ENCODE peak calls at places on chromosomes 13 and 19, in nine cellular contexts. X, H, K, Q, V, Y, D, G and T are unnamed samples.

GRCh38 chr19:11420429-11420893 is 1.3 kb upstream of the RGL3 start:
- DNase-seq in Q (no peak), V (no peak), H (no peak), Y (peak; percentile 42), K (no peak), G (no peak), D (peak; percentile 80), X (no peak), T (no peak)

GRCh38 chr13:92806215-92806614 is 420.4 kb upstream of the GPC6 start:
- DNase-seq in G (no peak), D (peak; percentile 20), Y (no peak), X (no peak), K (peak; percentile 12), Q (no peak), V (no peak), H (no peak), T (no peak)

GRCh38 chr19:35783469-35784400 is 8.4 kb downstream of the ARHGAP33 start:
- DNase-seq in K (peak; percentile 20), D (no peak), X (no peak), Y (no peak), G (no peak), H (no peak), V (no peak), Q (no peak), T (no peak)

GRCh38 chr13:30053904-30054303 is 203.5 kb upstream of the UBL3 start:
- DNase-seq in K (no peak), X (no peak), V (no peak), Y (peak; percentile 81), Q (no peak), D (no peak), H (no peak), G (no peak), T (no peak)

GRCh38 chr13:111552891-111553637 is 232.6 kb downstream of the TEX29 start:
- DNase-seq in Q (no peak), K (no peak), G (no peak), X (no peak), D (no peak), Y (no peak), V (no peak), H (no peak), T (no peak)

GRCh38 chr13:48653074-48654054 is at the start of gene CYSLTR2:
- DNase-seq in Y (no peak), G (no peak), D (peak; percentile 49), V (no peak), Q (no peak), H (no peak), X (peak; percentile 80), K (no peak), T (peak; percentile 50)

GRCh38 chr13:102555914-102556553 is 40.8 kb upstream of the TPP2 start:
- DNase-seq in D (peak; percentile 67), H (no peak), V (no peak), K (peak; percentile 81), G (peak; percentile 42), X (peak; percentile 1), Y (peak; percentile 15), Q (no peak), T (peak; percentile 77)

GRCh38 chr13:87128006-87128405 is 543.2 kb upstream of the SLITRK5 start:
- DNase-seq in G (no peak), K (no peak), Q (no peak), V (no peak), Y (peak; percentile 10), X (no peak), D (peak; percentile 53), H (no peak), T (no peak)

GRCh38 chr19:21483589-21484170 is 21.7 kb upstream of the ZNF429 start:
- DNase-seq in H (peak; percentile 74), Y (peak; percentile 58), D (peak; percentile 30), K (peak; percentile 76), X (peak; percentile 3), Q (no peak), V (peak; percentile 77), G (peak; percentile 78), T (no peak)

GRCh38 chr19:28793391-28794168 is 419.4 kb downstream of the UQCRFS1 start:
- DNase-seq in D (no peak), V (no peak), H (no peak), Y (no peak), K (no peak), Q (no peak), X (no peak), G (no peak), T (no peak)

GRCh38 chr19:14770944-14771839 is 7.2 kb downstream of the ADGRE2 start:
- DNase-seq in X (no peak), V (no peak), K (no peak), Q (no peak), H (no peak), Y (no peak), D (no peak), G (no peak), T (no peak)

GRCh38 chr19:53389591-53390377 is 5.2 kb upstream of the ZNF765 start:
- DNase-seq in Q (no peak), X (no peak), V (no peak), H (no peak), G (no peak), D (no peak), Y (no peak), K (no peak), T (no peak)

GRCh38 chr13:77554079-77554478 is 18.6 kb downstream of the SCEL start:
- DNase-seq in G (no peak), K (no peak), H (no peak), X (no peak), V (no peak), Q (no peak), Y (no peak), D (no peak), T (no peak)

GRCh38 chr19:49094505-49095482 is 9.5 kb downstream of the SNRNP70 start:
- DNase-seq in G (no peak), H (no peak), D (no peak), Q (no peak), K (no peak), Y (no peak), X (no peak), V (no peak), T (no peak)

GRCh38 chr13:40452038-40452666 is 214.3 kb downstream of the FOXO1 start:
- DNase-seq in G (no peak), X (no peak), Y (no peak), D (no peak), V (no peak), K (no peak), H (no peak), Q (no peak), T (no peak)